ENCODE peak calls at places on chromosomes 12 and 14, in five cellular contexts. Q is HepG2, Z is K562, F is H1, A is GM12878. H is an unnamed sample.

GRCh38 chr12:84038241-84038640 is 874.4 kb downstream of the SLC6A15 start:
- DNase-seq in Q (no peak), Z (no peak), F (peak), A (no peak), H (no peak)

GRCh38 chr12:124884587-124885438 is 21.1 kb upstream of the SCARB1 start:
- DNase-seq in Q (peak), Z (peak), F (no peak), A (no peak), H (no peak)

GRCh38 chr14:93317836-93318807 is 14.7 kb downstream of the BTBD7 start:
- DNase-seq in Q (no peak), Z (no peak), F (no peak), A (no peak), H (no peak)

GRCh38 chr14:29454026-29454693 is 473.5 kb downstream of the PRKD1 start:
- DNase-seq in Q (no peak), Z (no peak), F (no peak), A (no peak), H (no peak)

GRCh38 chr12:114888458-114888857 is 204.5 kb upstream of the TBX3 start:
- DNase-seq in Q (no peak), Z (no peak), F (no peak), A (no peak), H (no peak)

GRCh38 chr12:50088577-50089335 is 3.6 kb downstream of the SMARCD1 start:
- DNase-seq in Q (peak), Z (peak), F (no peak), A (peak), H (peak)

GRCh38 chr12:124512667-124513296 is 54.6 kb downstream of the NCOR2 start:
- DNase-seq in Q (peak), Z (peak), F (peak), A (no peak), H (peak)

GRCh38 chr12:20704860-20705259 is 9.7 kb downstream of the SLCO1C1 start:
- DNase-seq in Q (no peak), Z (no peak), F (no peak), A (no peak), H (no peak)

GRCh38 chr12:49040364-49040855 is 20.2 kb downstream of the KMT2D start:
- DNase-seq in Q (no peak), Z (no peak), F (no peak), A (no peak), H (no peak)

GRCh38 chr12:78062781-78063180 is 232.1 kb downstream of the NAV3 start:
- DNase-seq in Q (peak), Z (no peak), F (no peak), A (no peak), H (no peak)

GRCh38 chr14:50808053-50808452 is 22.9 kb downstream of the NIN start:
- DNase-seq in Q (no peak), Z (no peak), F (no peak), A (no peak), H (no peak)

GRCh38 chr12:30614031-30614430 is 81.6 kb downstream of the IPO8 start:
- DNase-seq in Q (no peak), Z (no peak), F (no peak), A (no peak), H (no peak)

GRCh38 chr14:31568151-31568550 is 6.9 kb downstream of the NUBPL start:
- DNase-seq in Q (no peak), Z (no peak), F (no peak), A (no peak), H (no peak)

GRCh38 chr12:51821423-51822260 is 26.9 kb downstream of the FIGNL2 start:
- DNase-seq in Q (no peak), Z (no peak), F (no peak), A (no peak), H (no peak)

GRCh38 chr14:98904677-98905076 is 367.3 kb downstream of the BCL11B start:
- DNase-seq in Q (no peak), Z (no peak), F (no peak), A (no peak), H (no peak)

GRCh38 chr12:24979971-24980730 is 31.2 kb upstream of the BCAT1 start:
- DNase-seq in Q (peak), Z (no peak), F (no peak), A (no peak), H (no peak)

GRCh38 chr14:95998656-95999055 is 40.5 kb upstream of the C14orf132 start:
- DNase-seq in Q (no peak), Z (no peak), F (no peak), A (no peak), H (peak)

GRCh38 chr14:73786632-73786941 is 65.0 kb upstream of the PTGR2 start:
- DNase-seq in Q (no peak), Z (no peak), F (no peak), A (no peak), H (no peak)

GRCh38 chr12:19006626-19007025 is 122.9 kb upstream of the PLEKHA5 start:
- DNase-seq in Q (no peak), Z (no peak), F (no peak), A (no peak), H (no peak)

GRCh38 chr14:72792051-72792788 is 101.7 kb downstream of the DPF3 start:
- DNase-seq in Q (no peak), Z (no peak), F (no peak), A (no peak), H (no peak)

GRCh38 chr14:66403183-66403582 is 83.0 kb upstream of the CCDC196 start:
- DNase-seq in Q (peak), Z (no peak), F (no peak), A (no peak), H (no peak)

GRCh38 chr14:66404051-66404450 is 82.1 kb upstream of the CCDC196 start:
- DNase-seq in Q (no peak), Z (no peak), F (no peak), A (no peak), H (no peak)

GRCh38 chr14:66401447-66402095 is 84.6 kb upstream of the CCDC196 start:
- DNase-seq in Q (peak), Z (no peak), F (no peak), A (no peak), H (no peak)

DNA sequence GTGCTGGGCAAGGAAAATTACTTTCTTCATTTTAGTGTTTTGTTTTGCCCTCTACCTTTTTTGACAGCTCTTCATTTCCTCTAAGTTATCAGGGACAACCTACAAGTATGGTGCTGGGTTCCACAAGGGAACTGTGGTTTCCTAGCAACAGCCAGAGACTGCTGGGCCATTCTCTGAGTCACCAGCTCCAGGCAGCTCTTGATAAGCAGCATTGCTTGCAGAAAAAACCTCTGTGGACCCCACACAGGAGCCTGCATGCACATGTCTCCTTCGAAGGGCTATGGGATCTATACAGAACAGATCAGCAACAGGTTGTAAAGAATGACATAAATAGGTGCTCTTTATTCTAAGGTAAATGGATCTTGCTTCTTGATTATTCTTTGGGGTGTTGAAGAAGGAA is 81.0 kb upstream of the CCDC196 start:
- DNase-seq in Q (no peak), Z (peak), F (no peak), A (no peak), H (no peak)
- TF ChIP-seq MAX in Q (no peak), Z (no peak), F (no peak), A (no peak), H (no peak)

GRCh38 chr12:26787125-26787495 is 45.9 kb downstream of the ITPR2 start:
- DNase-seq in Q (no peak), Z (no peak), F (no peak), A (no peak), H (no peak)

GRCh38 chr12:26789731-26790644 is 43.0 kb downstream of the ITPR2 start:
- DNase-seq in Q (no peak), Z (no peak), F (no peak), A (no peak), H (no peak)

GRCh38 chr12:26783133-26783531 is 49.9 kb downstream of the ITPR2 start:
- DNase-seq in Q (no peak), Z (no peak), F (no peak), A (no peak), H (no peak)

GRCh38 chr12:26783791-26784379 is 49.1 kb downstream of the ITPR2 start:
- DNase-seq in Q (no peak), Z (no peak), F (no peak), A (no peak), H (no peak)

GRCh38 chr12:26786491-26787124 is 46.4 kb downstream of the ITPR2 start:
- DNase-seq in Q (no peak), Z (no peak), F (no peak), A (no peak), H (no peak)
- TF ChIP-seq ZNF274 in Q (no peak), Z (no peak), F (no peak), A (no peak), H (no peak)

DNA sequence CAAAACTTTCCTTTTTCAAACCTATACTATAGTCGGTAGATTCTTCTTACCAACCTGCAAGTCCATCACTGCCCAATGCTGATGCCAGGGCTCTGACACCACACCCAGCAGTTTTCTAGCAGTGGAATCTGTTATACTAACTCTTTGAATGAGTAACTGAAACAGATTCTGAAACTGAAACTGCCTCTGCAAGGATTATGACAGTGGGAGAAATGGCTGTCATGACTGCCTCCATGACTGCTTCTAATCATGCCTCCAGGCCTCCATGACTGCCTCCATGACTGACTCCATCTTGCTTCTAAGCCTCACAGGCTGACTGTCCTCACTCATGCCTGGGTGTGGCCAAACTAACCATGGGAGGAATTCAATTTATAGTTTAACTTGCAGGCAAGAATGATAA is 29.4 kb upstream of the OXA1L start:
- DNase-seq in Q (no peak), Z (no peak), F (no peak), A (no peak), H (no peak)
- TF ChIP-seq ATF3 in Q (no peak), Z (no peak), F (no peak), A (no peak), H (no peak)

GRCh38 chr14:22993517-22993916 is 11.2 kb upstream of the AJUBA start:
- DNase-seq in Q (no peak), Z (no peak), F (no peak), A (no peak), H (no peak)
- TF ChIP-seq MAX in Q (no peak), Z (no peak), F (no peak), A (no peak), H (no peak)

DNA sequence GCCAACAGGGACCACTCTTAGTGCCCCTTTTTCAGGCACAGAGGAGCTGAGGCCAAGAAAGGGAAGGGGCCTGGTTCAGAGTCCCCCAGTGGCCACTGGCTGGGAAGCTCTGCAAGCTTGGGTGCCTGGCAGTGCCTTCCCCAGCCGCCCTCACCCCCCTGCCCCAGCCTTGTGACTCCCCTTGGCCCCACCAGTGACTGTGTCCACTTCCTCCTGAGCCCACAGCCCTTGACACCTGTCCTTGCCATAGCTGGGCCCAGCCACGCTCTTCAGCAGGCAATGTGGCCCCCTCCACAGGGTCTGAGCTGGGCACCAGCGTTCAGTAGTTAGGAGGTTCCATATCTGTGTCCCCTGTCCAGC is 19.0 kb upstream of the C14orf180 start:
- DNase-seq in Q (no peak), Z (no peak), F (no peak), A (no peak), H (no peak)
- TF ChIP-seq ZNF274 in Q (no peak), Z (no peak), F (no peak), A (no peak), H (no peak)

GRCh38 chr14:66015046-66015780 is 471.0 kb upstream of the CCDC196 start:
- DNase-seq in Q (no peak), Z (no peak), F (no peak), A (no peak), H (no peak)

GRCh38 chr14:66017960-66018359 is 468.2 kb upstream of the CCDC196 start:
- DNase-seq in Q (no peak), Z (no peak), F (no peak), A (no peak), H (no peak)
- TF ChIP-seq ATF3 in Q (no peak), Z (no peak), F (no peak), A (no peak), H (no peak)

GRCh38 chr12:57766464-57767311 is at the start of gene CYP27B1:
- DNase-seq in Q (no peak), Z (peak), F (peak), A (no peak), H (no peak)
- TF ChIP-seq MAX in Q (no peak), Z (no peak), F (no peak), A (no peak), H (no peak)